ENCODE peak calls at places on chromosomes 1 and 21, in seven cellular contexts. Z, M, B, W, A, P and C are unnamed samples.

GRCh38 chr21:25963186-25963585 is 207.4 kb downstream of the APP start:
- DNase-seq in P (no peak), B (no peak), Z (peak; percentile 29), W (no peak), A (peak; percentile 60), M (no peak), C (no peak)

GRCh38 chr1:110798691-110799256 is 74.2 kb upstream of the CD53 start:
- DNase-seq in M (no peak), B (peak; percentile 24), W (no peak), A (no peak), Z (no peak), P (peak; percentile 60), C (no peak)

GRCh38 chr1:3066826-3067225 is 2.2 kb upstream of the PRDM16 start:
- DNase-seq in P (no peak), Z (no peak), W (no peak), M (no peak), A (no peak), B (no peak), C (no peak)

GRCh38 chr1:228964178-228964819 is 229.0 kb downstream of the RHOU start:
- DNase-seq in P (no peak), W (no peak), A (peak; percentile 92), B (peak; percentile 5), Z (no peak), M (peak; percentile 69), C (no peak)

GRCh38 chr21:18803624-18804023 is 400.0 kb upstream of the TMPRSS15 start:
- DNase-seq in A (no peak), M (no peak), W (no peak), Z (no peak), B (no peak), P (no peak), C (no peak)

GRCh38 chr1:231776006-231776707 is 149.6 kb downstream of the DISC1 start:
- DNase-seq in B (peak; percentile 51), P (no peak), A (peak; percentile 61), W (no peak), Z (no peak), M (peak; percentile 78), C (no peak)

GRCh38 chr1:209427811-209428210 is 155.7 kb upstream of the CAMK1G start:
- DNase-seq in B (no peak), W (no peak), M (no peak), Z (peak; percentile 91), P (no peak), A (no peak), C (no peak)

GRCh38 chr1:115669002-115669673 is 27.4 kb downstream of the VANGL1 start:
- DNase-seq in Z (peak; percentile 28), A (peak; percentile 64), P (no peak), M (peak; percentile 87), B (no peak), W (no peak), C (no peak)

GRCh38 chr1:62687421-62687902 is 724 bp downstream of the DOCK7 start:
- DNase-seq in A (peak; percentile 44), W (no peak), P (peak; percentile 44), B (peak; percentile 78), M (peak; percentile 11), Z (peak; percentile 52), C (peak; percentile 11)

GRCh38 chr1:71047635-71048607 is at the start of gene PTGER3:
- DNase-seq in W (no peak), B (peak; percentile 78), Z (peak; percentile 94), M (no peak), A (no peak), P (peak; percentile 93), C (no peak)

GRCh38 chr1:197321821-197322220 is 53.8 kb downstream of the CRB1 start:
- DNase-seq in B (no peak), A (no peak), P (no peak), W (no peak), Z (no peak), M (no peak), C (no peak)

GRCh38 chr21:21146587-21147373 is 148.6 kb downstream of the NCAM2 start:
- DNase-seq in P (no peak), B (no peak), M (no peak), Z (no peak), A (no peak), W (no peak), C (no peak)

GRCh38 chr1:224262373-224263054 is 67.5 kb downstream of the NVL start:
- DNase-seq in W (no peak), Z (no peak), M (peak; percentile 7), B (no peak), A (peak; percentile 11), P (no peak), C (no peak)

GRCh38 chr1:94992161-94992560 is 65.3 kb upstream of the CNN3 start:
- DNase-seq in Z (no peak), M (no peak), W (no peak), P (no peak), B (no peak), A (no peak), C (no peak)

GRCh38 chr1:214864896-214865688 is 217.4 kb upstream of the KCNK2 start:
- DNase-seq in P (no peak), W (no peak), M (peak; percentile 75), B (no peak), A (peak; percentile 89), Z (peak; percentile 19), C (no peak)

GRCh38 chr1:74362691-74363090 is 127.5 kb downstream of the TNNI3K start:
- DNase-seq in B (no peak), M (no peak), Z (no peak), A (no peak), P (no peak), W (no peak), C (no peak)

GRCh38 chr1:173193639-173194038 is 13.5 kb downstream of the TNFSF4 start:
- DNase-seq in M (peak; percentile 89), A (peak; percentile 62), W (no peak), P (no peak), B (no peak), Z (no peak), C (no peak)

GRCh38 chr1:3697810-3698209 is 45.5 kb downstream of the TP73 start:
- DNase-seq in Z (no peak), M (no peak), W (no peak), A (no peak), P (peak; percentile 84), B (peak; percentile 99), C (no peak)

GRCh38 chr1:232308616-232309015 is 321.3 kb downstream of the SIPA1L2 start:
- DNase-seq in Z (no peak), A (no peak), B (no peak), P (no peak), W (no peak), M (peak; percentile 20), C (no peak)

GRCh38 chr1:170214117-170214979 is 68.6 kb downstream of the NTMT2 start:
- DNase-seq in W (no peak), P (no peak), B (no peak), A (no peak), Z (no peak), M (no peak), C (no peak)

GRCh38 chr21:39316062-39316461 is 2.6 kb upstream of the BRWD1 start:
- DNase-seq in Z (no peak), P (no peak), B (no peak), A (no peak), W (no peak), M (no peak), C (no peak)